ENCODE peak calls at places on chromosomes 4 and X, in ten cellular contexts. One of them, this sample, is unnamed.

GRCh38 chrX:37802028-37802427 is 22.2 kb downstream of the CYBB start:
- DNase-seq in upper lobe of left lung: no peak
- DNase-seq in A549: no peak
- DNase-seq in ovary: no peak
- DNase-seq in K562: no peak
- DNase-seq in transverse colon: no peak
- DNase-seq in body of pancreas: no peak
- DNase-seq in suprapubic skin: no peak
- DNase-seq in right lobe of liver: no peak
- DNase-seq in tibial nerve: no peak
- DNase-seq in this sample: no peak

GRCh38 chr4:114378306-114378903 is 220.2 kb upstream of the UGT8 start:
- DNase-seq in upper lobe of left lung: no peak
- DNase-seq in A549: peak
- DNase-seq in ovary: no peak
- DNase-seq in K562: no peak
- DNase-seq in transverse colon: no peak
- DNase-seq in body of pancreas: no peak
- DNase-seq in suprapubic skin: no peak
- DNase-seq in right lobe of liver: no peak
- DNase-seq in tibial nerve: no peak
- DNase-seq in this sample: no peak

GRCh38 chrX:103461156-103461555 is 58.1 kb downstream of the RAB40A start:
- DNase-seq in upper lobe of left lung: no peak
- DNase-seq in A549: no peak
- DNase-seq in ovary: no peak
- DNase-seq in K562: no peak
- DNase-seq in transverse colon: no peak
- DNase-seq in body of pancreas: no peak
- DNase-seq in suprapubic skin: no peak
- DNase-seq in right lobe of liver: no peak
- DNase-seq in tibial nerve: no peak
- DNase-seq in this sample: no peak

GRCh38 chr4:86592553-86593249 is 1.4 kb upstream of the PTPN13 start:
- DNase-seq in upper lobe of left lung: no peak
- DNase-seq in A549: peak
- DNase-seq in ovary: no peak
- DNase-seq in K562: no peak
- DNase-seq in transverse colon: no peak
- DNase-seq in body of pancreas: no peak
- DNase-seq in suprapubic skin: no peak
- DNase-seq in right lobe of liver: no peak
- DNase-seq in tibial nerve: no peak
- DNase-seq in this sample: no peak

GRCh38 chrX:24498975-24499374 is 33.9 kb downstream of the PDK3 start:
- DNase-seq in upper lobe of left lung: no peak
- DNase-seq in A549: peak
- DNase-seq in ovary: no peak
- DNase-seq in K562: no peak
- DNase-seq in transverse colon: no peak
- DNase-seq in body of pancreas: no peak
- DNase-seq in suprapubic skin: no peak
- DNase-seq in right lobe of liver: no peak
- DNase-seq in tibial nerve: no peak
- DNase-seq in this sample: no peak

GRCh38 chrX:51860679-51861078 is 32.7 kb upstream of the MAGED1 start:
- DNase-seq in upper lobe of left lung: no peak
- DNase-seq in A549: peak
- DNase-seq in ovary: no peak
- DNase-seq in K562: peak
- DNase-seq in transverse colon: peak
- DNase-seq in body of pancreas: peak
- DNase-seq in suprapubic skin: no peak
- DNase-seq in right lobe of liver: no peak
- DNase-seq in tibial nerve: no peak
- DNase-seq in this sample: no peak

GRCh38 chr4:119329837-119330620 is 8.1 kb upstream of the FABP2 start:
- DNase-seq in upper lobe of left lung: no peak
- DNase-seq in A549: no peak
- DNase-seq in ovary: no peak
- DNase-seq in K562: no peak
- DNase-seq in transverse colon: no peak
- DNase-seq in body of pancreas: no peak
- DNase-seq in suprapubic skin: no peak
- DNase-seq in right lobe of liver: no peak
- DNase-seq in tibial nerve: no peak
- DNase-seq in this sample: no peak

GRCh38 chr4:1171306-1172227 is 816 bp downstream of the SPON2 start:
- DNase-seq in upper lobe of left lung: peak
- DNase-seq in A549: no peak
- DNase-seq in ovary: peak
- DNase-seq in K562: no peak
- DNase-seq in transverse colon: peak
- DNase-seq in body of pancreas: peak
- DNase-seq in suprapubic skin: peak
- DNase-seq in right lobe of liver: peak
- DNase-seq in tibial nerve: no peak
- DNase-seq in this sample: no peak

GRCh38 chr4:75028196-75028854 is 95.4 kb downstream of the PARM1 start:
- DNase-seq in upper lobe of left lung: no peak
- DNase-seq in A549: no peak
- DNase-seq in ovary: no peak
- DNase-seq in K562: no peak
- DNase-seq in transverse colon: no peak
- DNase-seq in body of pancreas: peak
- DNase-seq in suprapubic skin: no peak
- DNase-seq in right lobe of liver: no peak
- DNase-seq in tibial nerve: no peak
- DNase-seq in this sample: no peak

GRCh38 chr4:15989431-15989830 is 26.5 kb upstream of the FGFBP2 start:
- DNase-seq in upper lobe of left lung: no peak
- DNase-seq in A549: no peak
- DNase-seq in ovary: no peak
- DNase-seq in K562: no peak
- DNase-seq in transverse colon: no peak
- DNase-seq in body of pancreas: no peak
- DNase-seq in suprapubic skin: no peak
- DNase-seq in right lobe of liver: no peak
- DNase-seq in tibial nerve: no peak
- DNase-seq in this sample: no peak
- H3K4me3 ChIP-seq in upper lobe of left lung: no peak
- H3K4me3 ChIP-seq in A549: no peak
- H3K4me3 ChIP-seq in ovary: no peak
- H3K4me3 ChIP-seq in K562: no peak
- H3K4me3 ChIP-seq in transverse colon: no peak
- H3K4me3 ChIP-seq in body of pancreas: no peak
- H3K4me3 ChIP-seq in suprapubic skin: no peak
- H3K4me3 ChIP-seq in right lobe of liver: no peak
- H3K4me3 ChIP-seq in tibial nerve: no peak
- H3K4me3 ChIP-seq in this sample: no peak

GRCh38 chr4:145735330-145735638 is 55.3 kb downstream of the C4orf51 start:
- DNase-seq in upper lobe of left lung: no peak
- DNase-seq in A549: peak
- DNase-seq in ovary: no peak
- DNase-seq in K562: no peak
- DNase-seq in transverse colon: no peak
- DNase-seq in body of pancreas: no peak
- DNase-seq in suprapubic skin: no peak
- DNase-seq in right lobe of liver: no peak
- DNase-seq in tibial nerve: no peak
- DNase-seq in this sample: no peak
- TF ChIP-seq POLR2A in upper lobe of left lung: no peak
- TF ChIP-seq POLR2A in A549: no peak
- TF ChIP-seq POLR2A in ovary: no peak
- TF ChIP-seq POLR2A in K562: no peak
- TF ChIP-seq POLR2A in transverse colon: no peak
- TF ChIP-seq POLR2A in body of pancreas: no peak
- TF ChIP-seq POLR2A in suprapubic skin: no peak
- TF ChIP-seq POLR2A in right lobe of liver: no peak
- TF ChIP-seq POLR2A in tibial nerve: no peak
- TF ChIP-seq POLR2A in this sample: no peak

GRCh38 chr4:139014391-139015268 is 951 bp upstream of the NOCT start:
- DNase-seq in upper lobe of left lung: no peak
- DNase-seq in A549: peak
- DNase-seq in ovary: no peak
- DNase-seq in K562: peak
- DNase-seq in transverse colon: no peak
- DNase-seq in body of pancreas: peak
- DNase-seq in suprapubic skin: no peak
- DNase-seq in right lobe of liver: no peak
- DNase-seq in tibial nerve: no peak
- DNase-seq in this sample: no peak

GRCh38 chr4:139007640-139008039 is 7.9 kb upstream of the NOCT start:
- DNase-seq in upper lobe of left lung: no peak
- DNase-seq in A549: no peak
- DNase-seq in ovary: no peak
- DNase-seq in K562: no peak
- DNase-seq in transverse colon: no peak
- DNase-seq in body of pancreas: no peak
- DNase-seq in suprapubic skin: no peak
- DNase-seq in right lobe of liver: no peak
- DNase-seq in tibial nerve: no peak
- DNase-seq in this sample: no peak

GRCh38 chr4:139011220-139011950 is 4.2 kb upstream of the NOCT start:
- DNase-seq in upper lobe of left lung: no peak
- DNase-seq in A549: no peak
- DNase-seq in ovary: no peak
- DNase-seq in K562: peak
- DNase-seq in transverse colon: peak
- DNase-seq in body of pancreas: no peak
- DNase-seq in suprapubic skin: no peak
- DNase-seq in right lobe of liver: peak
- DNase-seq in tibial nerve: no peak
- DNase-seq in this sample: no peak

GRCh38 chr4:139005774-139006173 is 9.8 kb upstream of the NOCT start:
- DNase-seq in upper lobe of left lung: no peak
- DNase-seq in A549: no peak
- DNase-seq in ovary: no peak
- DNase-seq in K562: no peak
- DNase-seq in transverse colon: no peak
- DNase-seq in body of pancreas: no peak
- DNase-seq in suprapubic skin: no peak
- DNase-seq in right lobe of liver: no peak
- DNase-seq in tibial nerve: no peak
- DNase-seq in this sample: no peak

DNA sequence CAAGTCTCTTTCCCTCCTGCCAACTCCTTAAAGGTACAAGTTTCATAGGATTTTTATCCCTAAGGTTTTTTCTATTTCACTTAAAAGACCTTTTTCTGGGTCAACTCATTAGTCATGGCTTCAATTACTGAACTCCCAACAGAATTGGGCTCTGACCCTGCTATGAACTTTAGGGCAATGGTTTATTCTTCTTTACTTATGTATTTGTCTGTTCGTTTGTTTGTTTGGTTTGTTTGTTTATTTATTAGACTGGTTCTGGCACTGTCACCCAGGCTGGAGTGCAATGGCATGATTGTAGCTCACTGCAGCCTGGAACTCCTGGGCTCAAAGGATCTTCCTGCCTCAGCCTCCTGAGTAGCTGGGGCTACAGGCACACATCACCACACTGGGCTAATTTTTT is 5.9 kb upstream of the NOCT start:
- DNase-seq in upper lobe of left lung: no peak
- DNase-seq in A549: peak
- DNase-seq in ovary: no peak
- DNase-seq in K562: no peak
- DNase-seq in transverse colon: no peak
- DNase-seq in body of pancreas: no peak
- DNase-seq in suprapubic skin: no peak
- DNase-seq in right lobe of liver: no peak
- DNase-seq in tibial nerve: no peak
- DNase-seq in this sample: no peak
- H3K4me3 ChIP-seq in upper lobe of left lung: no peak
- H3K4me3 ChIP-seq in A549: no peak
- H3K4me3 ChIP-seq in ovary: no peak
- H3K4me3 ChIP-seq in K562: no peak
- H3K4me3 ChIP-seq in transverse colon: no peak
- H3K4me3 ChIP-seq in body of pancreas: no peak
- H3K4me3 ChIP-seq in suprapubic skin: no peak
- H3K4me3 ChIP-seq in right lobe of liver: no peak
- H3K4me3 ChIP-seq in tibial nerve: no peak
- H3K4me3 ChIP-seq in this sample: no peak

GRCh38 chrX:1534321-1535168 is 2.4 kb downstream of the P2RY8 start:
- DNase-seq in upper lobe of left lung: no peak
- DNase-seq in A549: no peak
- DNase-seq in ovary: no peak
- DNase-seq in K562: no peak
- DNase-seq in transverse colon: no peak
- DNase-seq in body of pancreas: no peak
- DNase-seq in suprapubic skin: peak
- DNase-seq in right lobe of liver: peak
- DNase-seq in tibial nerve: no peak
- DNase-seq in this sample: peak

GRCh38 chrX:1535241-1536041 is 1.5 kb downstream of the P2RY8 start:
- DNase-seq in upper lobe of left lung: no peak
- DNase-seq in A549: no peak
- DNase-seq in ovary: no peak
- DNase-seq in K562: no peak
- DNase-seq in transverse colon: peak
- DNase-seq in body of pancreas: no peak
- DNase-seq in suprapubic skin: peak
- DNase-seq in right lobe of liver: peak
- DNase-seq in tibial nerve: no peak
- DNase-seq in this sample: peak

GRCh38 chrX:1533083-1533482 is 3.9 kb downstream of the P2RY8 start:
- DNase-seq in upper lobe of left lung: no peak
- DNase-seq in A549: no peak
- DNase-seq in ovary: no peak
- DNase-seq in K562: no peak
- DNase-seq in transverse colon: no peak
- DNase-seq in body of pancreas: no peak
- DNase-seq in suprapubic skin: no peak
- DNase-seq in right lobe of liver: no peak
- DNase-seq in tibial nerve: no peak
- DNase-seq in this sample: no peak

GRCh38 chrX:1536712-1537030 is 314 bp downstream of the P2RY8 start:
- DNase-seq in upper lobe of left lung: no peak
- DNase-seq in A549: no peak
- DNase-seq in ovary: no peak
- DNase-seq in K562: no peak
- DNase-seq in transverse colon: no peak
- DNase-seq in body of pancreas: no peak
- DNase-seq in suprapubic skin: no peak
- DNase-seq in right lobe of liver: no peak
- DNase-seq in tibial nerve: no peak
- DNase-seq in this sample: no peak

DNA sequence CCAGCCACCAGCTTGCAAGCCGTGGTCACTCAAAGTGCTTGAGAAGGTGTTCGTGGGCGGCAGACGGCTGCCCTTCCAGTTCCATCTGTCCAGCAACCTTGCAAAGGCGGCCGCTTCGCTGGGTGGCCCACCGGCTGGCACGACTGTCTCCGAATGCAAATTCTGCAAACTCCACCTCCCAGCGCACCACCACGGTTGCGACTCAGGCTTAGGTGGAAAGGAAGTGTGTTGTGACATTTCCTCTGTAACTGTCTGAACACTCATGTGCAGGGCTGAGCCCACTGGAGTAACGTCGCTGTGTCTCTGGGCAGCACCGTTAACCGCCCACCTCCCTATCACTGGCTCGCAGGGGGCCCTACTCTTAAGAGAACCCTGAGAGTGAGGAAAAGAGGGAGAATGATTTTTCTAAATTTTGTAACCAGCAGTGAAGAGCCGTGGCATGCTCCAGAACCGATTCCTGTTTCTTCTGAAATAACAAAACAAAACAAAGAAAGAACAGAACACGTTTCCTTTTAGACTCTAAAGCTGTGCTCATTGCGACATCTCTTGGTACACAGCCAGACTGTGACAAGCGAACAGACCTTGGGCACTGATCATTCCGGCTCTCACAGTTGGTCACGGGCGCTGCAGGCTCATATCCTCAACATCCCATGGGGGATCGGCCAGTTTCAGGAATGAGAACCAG is at the start of gene P2RY8:
- DNase-seq in upper lobe of left lung: peak
- DNase-seq in A549: peak
- DNase-seq in ovary: peak
- DNase-seq in K562: peak
- DNase-seq in transverse colon: peak
- DNase-seq in body of pancreas: peak
- DNase-seq in suprapubic skin: peak
- DNase-seq in right lobe of liver: peak
- DNase-seq in tibial nerve: peak
- DNase-seq in this sample: peak
- TF ChIP-seq POLR2A in upper lobe of left lung: peak
- TF ChIP-seq POLR2A in A549: no peak
- TF ChIP-seq POLR2A in ovary: no peak
- TF ChIP-seq POLR2A in K562: no peak
- TF ChIP-seq POLR2A in transverse colon: peak
- TF ChIP-seq POLR2A in body of pancreas: no peak
- TF ChIP-seq POLR2A in suprapubic skin: no peak
- TF ChIP-seq POLR2A in right lobe of liver: no peak
- TF ChIP-seq POLR2A in tibial nerve: no peak
- TF ChIP-seq POLR2A in this sample: no peak